ENCODE peak calls at places on chromosomes 1 and 21, in seven cellular contexts. V is left colon; Z is psoas muscle; S is CD8-positive, alpha-beta memory T cell; Q is fibroblast of lung; R is KBM-7; H is endothelial cell. T is an unnamed sample.

GRCh38 chr1:54806931-54807611 is 5.9 kb upstream of the TTC22 start:
- DNase-seq in H (no peak), S (no peak), Q (peak), V (no peak), R (no peak), Z (no peak), T (no peak)

GRCh38 chr1:44870096-44870495 is 27.0 kb upstream of the PTCH2 start:
- DNase-seq in V (no peak), H (no peak), S (no peak), Z (no peak), Q (no peak), R (no peak), T (no peak)

GRCh38 chr1:61222240-61222639 is 139.9 kb downstream of the NFIA start:
- DNase-seq in R (no peak), S (no peak), Q (no peak), H (no peak), V (no peak), Z (no peak), T (no peak)

GRCh38 chr1:95994643-95995042 is 726.9 kb upstream of the PTBP2 start:
- DNase-seq in Q (no peak), S (no peak), R (no peak), Z (no peak), H (no peak), V (no peak), T (no peak)

GRCh38 chr1:24385160-24385939 is 28.2 kb downstream of the STPG1 start:
- DNase-seq in V (peak), H (peak), Z (no peak), S (no peak), Q (peak), R (peak), T (no peak)

GRCh38 chr1:96521994-96522760 is 199.4 kb upstream of the PTBP2 start:
- DNase-seq in R (no peak), Z (no peak), H (no peak), V (no peak), Q (peak), S (no peak), T (peak)

GRCh38 chr1:182359645-182360044 is 31.9 kb downstream of the GLUL start:
- DNase-seq in Z (no peak), V (no peak), R (no peak), H (no peak), Q (no peak), S (no peak), T (no peak)

GRCh38 chr1:155978325-155978972 is at the start of gene ARHGEF2:
- DNase-seq in H (peak), Q (peak), R (peak), Z (peak), S (peak), V (peak), T (peak)

GRCh38 chr1:228515200-228515834 is 28.1 kb downstream of the RNF187 start:
- DNase-seq in Z (no peak), S (peak), Q (peak), R (peak), V (no peak), H (peak), T (peak)

GRCh38 chr1:76146184-76146583 is 71.6 kb downstream of the ST6GALNAC3 start:
- DNase-seq in S (no peak), R (no peak), H (no peak), Q (no peak), Z (no peak), V (no peak), T (no peak)

GRCh38 chr1:33121728-33122127 is 40.8 kb downstream of the AZIN2 start:
- DNase-seq in V (no peak), R (no peak), Z (no peak), S (no peak), Q (no peak), H (no peak), T (no peak)

GRCh38 chr1:171802207-171802606 is 20.7 kb downstream of the METTL13 start:
- DNase-seq in H (no peak), Z (no peak), V (no peak), Q (no peak), R (no peak), S (no peak), T (no peak)

GRCh38 chr21:38175321-38175720 is 81.5 kb upstream of the KCNJ15 start:
- DNase-seq in Z (no peak), Q (no peak), R (no peak), V (no peak), H (no peak), S (no peak), T (no peak)

GRCh38 chr1:117059334-117059677 is 820 bp upstream of the TTF2 start:
- DNase-seq in S (peak), Q (no peak), H (peak), V (peak), Z (peak), R (no peak), T (peak)

GRCh38 chr1:25958475-25958874 is 39.4 kb downstream of the PAFAH2 start:
- DNase-seq in V (no peak), S (no peak), Z (no peak), Q (peak), H (no peak), R (no peak), T (no peak)

GRCh38 chr1:112904831-112905227 is 51.2 kb downstream of the SLC16A1 start:
- DNase-seq in S (no peak), R (no peak), H (no peak), V (peak), Q (no peak), Z (no peak), T (no peak)